ENCODE peak calls at places on chromosomes 2 and 18, in four cellular contexts. I is AG08396; C is activated effector memory CD4-positive, alpha-beta T cell treated with Interleukin-2 at 50 U/mL for 16 hours; J is NB4. B is an unnamed sample.

GRCh38 chr2:99153921-99154604 is 679 bp downstream of the TSGA10 start:
- DNase-seq in C (no peak), J (no peak), I (peak; percentile 20), B (no peak)

GRCh38 chr2:168687314-168687713 is 115.1 kb upstream of the NOSTRIN start:
- DNase-seq in C (no peak), I (no peak), J (peak; percentile 29), B (no peak)

GRCh38 chr18:58394607-58395425 is 234.1 kb downstream of the ALPK2 start:
- DNase-seq in J (no peak), I (no peak), C (no peak), B (no peak)

GRCh38 chr2:3728104-3729054 is 25.0 kb downstream of the DCDC2C start:
- DNase-seq in I (peak; percentile 51), J (peak; percentile 71), C (no peak), B (no peak)

GRCh38 chr2:109604597-109604996 is 9.2 kb downstream of the SEPTIN10 start:
- DNase-seq in I (peak; percentile 56), J (no peak), C (no peak), B (no peak)

GRCh38 chr2:139949242-139949972 is 1169.2 kb upstream of the NXPH2 start:
- DNase-seq in J (no peak), C (no peak), I (no peak), B (no peak)

GRCh38 chr2:28082131-28082530 is 191.6 kb downstream of the BABAM2 start:
- DNase-seq in J (no peak), I (no peak), C (no peak), B (no peak)

GRCh38 chr2:667332-668000 is 9.7 kb downstream of the TMEM18 start:
- DNase-seq in C (no peak), I (peak; percentile 76), J (peak; percentile 67), B (no peak)

GRCh38 chr2:207362716-207363115 is 167.0 kb upstream of the CREB1 start:
- DNase-seq in I (no peak), C (no peak), J (no peak), B (no peak)

B was measured in T-helper 22 cell.